ENCODE peak calls at places on chromosomes 5 and 9, in nine cellular contexts. K, I, B, M, R, P, Z, S and F are unnamed samples.

GRCh38 chr9:7228786-7229185 is 471.0 kb downstream of the KDM4C start:
- DNase-seq in K (no peak), I (no peak), B (no peak), M (no peak), R (no peak), P (no peak), Z (no peak), S (no peak), F (no peak)

GRCh38 chr9:38388283-38389223 is 3.9 kb upstream of the ALDH1B1 start:
- DNase-seq in K (peak; percentile 22), I (peak; percentile 60), B (no peak), M (peak; percentile 43), R (no peak), P (no peak), Z (peak; percentile 30), S (peak; percentile 51), F (peak; percentile 62)

GRCh38 chr5:102971693-102972293 is 148.1 kb downstream of the GIN1 start:
- DNase-seq in K (no peak), I (peak; percentile 63), B (peak; percentile 42), M (no peak), R (no peak), P (no peak), Z (peak; percentile 76), S (peak; percentile 7), F (no peak)

GRCh38 chr9:120668399-120668798 is 45.9 kb downstream of the MEGF9 start:
- DNase-seq in K (no peak), I (peak; percentile 11), B (no peak), M (no peak), R (no peak), P (no peak), Z (no peak), S (no peak), F (no peak)

GRCh38 chr9:88535226-88535931 is 401 bp downstream of the NXNL2 start:
- DNase-seq in K (no peak), I (no peak), B (no peak), M (no peak), R (peak; percentile 14), P (no peak), Z (no peak), S (no peak), F (no peak)

GRCh38 chr5:124057161-124057814 is 545.3 kb downstream of the CSNK1G3 start:
- DNase-seq in K (peak; percentile 19), I (no peak), B (peak; percentile 17), M (peak; percentile 21), R (peak; percentile 67), P (no peak), Z (peak; percentile 7), S (peak; percentile 89), F (peak; percentile 13)

GRCh38 chr5:10440367-10440990 is 1.2 kb upstream of the ROPN1L start:
- DNase-seq in K (no peak), I (no peak), B (no peak), M (no peak), R (no peak), P (no peak), Z (no peak), S (no peak), F (no peak)

GRCh38 chr9:31839273-31839672 is 545.2 kb upstream of the ACO1 start:
- DNase-seq in K (no peak), I (no peak), B (no peak), M (no peak), R (no peak), P (no peak), Z (peak; percentile 45), S (peak; percentile 46), F (no peak)

GRCh38 chr9:892123-892522 is 50.6 kb downstream of the DMRT1 start:
- DNase-seq in K (no peak), I (no peak), B (no peak), M (no peak), R (no peak), P (no peak), Z (no peak), S (no peak), F (no peak)

GRCh38 chr9:86637515-86637914 is 283.3 kb upstream of the TUT7 start:
- DNase-seq in K (peak; percentile 16), I (peak; percentile 76), B (peak; percentile 16), M (no peak), R (peak; percentile 12), P (no peak), Z (peak; percentile 81), S (no peak), F (no peak)

GRCh38 chr9:755454-756381 is 85.8 kb upstream of the DMRT1 start:
- DNase-seq in K (no peak), I (peak; percentile 90), B (peak; percentile 26), M (no peak), R (no peak), P (no peak), Z (peak; percentile 92), S (peak; percentile 66), F (no peak)

DNA sequence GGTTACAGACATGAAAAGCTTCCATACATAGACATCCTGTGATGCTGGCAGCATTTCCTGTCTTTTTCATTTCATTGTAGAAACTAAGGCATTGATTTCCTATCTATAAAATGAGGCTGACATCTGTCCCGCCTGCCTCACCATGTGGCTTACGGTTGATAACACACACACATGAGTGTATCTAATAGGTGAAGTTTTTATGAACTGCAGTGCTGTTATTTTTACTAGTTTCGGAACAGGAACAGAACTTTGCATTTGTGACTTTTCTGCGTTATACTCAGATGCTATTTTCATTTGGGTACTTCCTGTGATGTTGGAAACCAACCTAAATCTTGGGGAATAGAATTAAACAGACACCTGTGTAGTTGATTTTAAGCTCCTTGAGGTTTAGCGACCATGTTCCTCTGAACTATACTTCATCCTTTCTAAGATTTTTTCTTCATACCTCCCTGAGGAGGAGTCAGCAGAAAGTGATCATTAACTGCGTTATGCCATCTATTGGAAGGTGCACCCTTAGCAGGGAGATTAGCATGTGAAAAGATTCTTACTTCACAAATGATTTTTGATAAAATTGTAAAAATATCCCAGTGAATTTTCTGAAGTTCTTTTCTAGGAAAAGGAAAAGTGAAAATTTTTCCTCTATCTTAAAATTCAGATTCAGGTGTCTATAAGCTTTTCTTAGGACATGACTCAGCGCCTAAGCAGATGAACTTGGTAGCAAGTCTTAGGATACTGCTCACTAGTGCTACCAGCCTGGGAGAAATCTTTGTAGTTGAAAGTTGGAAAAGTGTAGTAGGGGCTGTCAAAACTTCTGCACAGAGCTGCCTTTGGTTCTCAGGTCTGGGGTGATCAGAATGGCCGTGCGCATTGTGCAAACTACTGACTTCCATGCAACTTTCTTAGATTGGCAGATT is 134.5 kb downstream of the TRIO start:
- DNase-seq in K (no peak), I (no peak), B (no peak), M (no peak), R (no peak), P (no peak), Z (no peak), S (no peak), F (no peak)
- TF ChIP-seq CTCF in K (no peak), I (no peak), B (peak; percentile 8), M (no peak), R (no peak), P (no peak), Z (no peak), S (no peak), F (no peak)

DNA sequence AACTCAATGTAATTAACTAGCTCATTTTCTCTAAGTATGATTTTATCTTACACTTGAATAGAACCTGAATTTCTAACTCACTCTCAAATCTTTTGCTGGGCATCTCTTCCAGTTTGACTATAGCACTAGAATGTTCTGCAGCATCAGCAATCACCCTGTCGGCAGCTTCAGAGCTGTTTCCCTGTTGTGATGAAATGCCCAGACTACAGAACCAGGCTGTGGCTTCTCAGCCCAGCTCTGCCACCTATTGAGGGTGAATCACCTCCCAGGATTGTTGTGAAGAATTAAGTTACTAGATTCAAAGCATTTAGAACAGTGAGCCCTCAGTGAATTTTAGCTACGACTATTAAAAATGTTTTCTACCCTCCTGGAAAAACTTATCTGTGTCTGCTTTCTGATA is 90.4 kb upstream of the ANKRD55 start:
- DNase-seq in K (no peak), I (peak; percentile 81), B (peak; percentile 88), M (no peak), R (no peak), P (no peak), Z (peak; percentile 86), S (peak; percentile 48), F (no peak)
- TF ChIP-seq CTCF in K (no peak), I (no peak), B (no peak), M (no peak), R (no peak), P (no peak), Z (peak; percentile 24), S (peak; percentile 32), F (no peak)

GRCh38 chr5:73292816-73293459 is 119.9 kb downstream of the TMEM174 start:
- DNase-seq in K (no peak), I (no peak), B (peak; percentile 41), M (no peak), R (no peak), P (no peak), Z (no peak), S (no peak), F (no peak)

GRCh38 chr5:73298251-73299016 is 125.4 kb downstream of the TMEM174 start:
- DNase-seq in K (no peak), I (no peak), B (no peak), M (no peak), R (no peak), P (no peak), Z (peak; percentile 73), S (no peak), F (no peak)

GRCh38 chr5:73296772-73297171 is 123.8 kb downstream of the TMEM174 start:
- DNase-seq in K (no peak), I (peak; percentile 70), B (no peak), M (no peak), R (no peak), P (no peak), Z (peak; percentile 70), S (no peak), F (no peak)

GRCh38 chr5:73297430-73297829 is 124.4 kb downstream of the TMEM174 start:
- DNase-seq in K (no peak), I (no peak), B (no peak), M (no peak), R (no peak), P (no peak), Z (no peak), S (no peak), F (no peak)

DNA sequence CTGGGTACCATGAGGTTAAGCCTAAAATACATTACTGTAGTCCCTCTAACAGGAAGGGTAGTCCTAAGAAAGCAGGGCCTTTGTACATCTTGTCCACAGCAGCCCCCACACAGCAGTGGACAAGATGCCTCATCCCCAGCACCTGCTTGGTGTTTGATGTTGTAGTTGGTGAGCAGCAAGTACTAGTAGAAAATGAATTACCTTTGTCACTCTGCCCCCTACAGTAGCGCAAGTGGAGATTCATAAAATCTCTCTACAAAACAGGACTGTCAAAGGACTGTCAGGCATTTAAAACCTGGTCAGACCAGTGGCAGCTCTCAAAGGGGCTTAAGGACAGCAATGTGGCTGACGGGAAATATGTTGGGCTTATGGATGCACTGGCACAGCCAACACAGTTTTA is 122.5 kb downstream of the TMEM174 start:
- DNase-seq in K (no peak), I (no peak), B (no peak), M (no peak), R (no peak), P (no peak), Z (no peak), S (no peak), F (no peak)
- TF ChIP-seq CTCF in K (no peak), I (no peak), B (no peak), M (no peak), R (no peak), P (no peak), Z (peak; percentile 32), S (peak; percentile 18), F (no peak)

GRCh38 chr5:166341708-166342329 is 1949.6 kb upstream of the WWC1 start:
- DNase-seq in K (no peak), I (no peak), B (no peak), M (no peak), R (no peak), P (no peak), Z (no peak), S (no peak), F (no peak)
- TF ChIP-seq CTCF in K (peak; percentile 10), I (peak; percentile 28), B (no peak), M (no peak), R (no peak), P (no peak), Z (peak; percentile 23), S (peak; percentile 44), F (no peak)